ENCODE peak calls at places on chromosomes 13 and 19, in nine cellular contexts. G is erythroblast; N is ELF-1; R is suprapubic skin; O is activated CD4-positive, alpha-beta T cell treated with anti-CD3 and anti-CD28 coated beads, Interleukin-2, amount 50 U/mL, for 48 hours; M is amniotic stem cell; H is AG04449; U is progenitor cell of endocrine pancreas; A is stimulated activated CD4-positive, alpha-beta T cell treated with anti-CD3 and anti-CD28 coated beads, TNF-alpha, amount 100 ng/mL, for 48 hours. Q is an unnamed sample.
A peak's percentile ranks its signal among the peaks of the same experiment; 100 is the strongest.

GRCh38 chr13:35630551-35631275 is 154.2 kb upstream of the MAB21L1 start:
- DNase-seq in G (peak; percentile 33), N (peak; percentile 77), R (no peak), O (no peak), M (peak; percentile 74), H (peak; percentile 33), U (no peak), A (no peak), Q (no peak)

GRCh38 chr13:102141625-102142472 is 260.0 kb downstream of the FGF14 start:
- DNase-seq in G (no peak), N (no peak), R (no peak), O (no peak), M (no peak), H (no peak), U (no peak), A (no peak), Q (no peak)

GRCh38 chr19:45333609-45334303 is 6.8 kb upstream of the KLC3 start:
- DNase-seq in G (no peak), N (no peak), R (no peak), O (no peak), M (no peak), H (no peak), U (no peak), A (no peak), Q (no peak)

GRCh38 chr13:26967119-26968038 is 204.2 kb downstream of the USP12 start:
- DNase-seq in G (no peak), N (no peak), R (no peak), O (no peak), M (no peak), H (no peak), U (no peak), A (no peak), Q (no peak)

GRCh38 chr13:64186503-64186902 is 2770.9 kb upstream of the PCDH20 start:
- DNase-seq in G (no peak), N (no peak), R (no peak), O (no peak), M (no peak), H (peak; percentile 0), U (no peak), A (no peak), Q (no peak)

GRCh38 chr19:572891-573825 is 762 bp downstream of the BSG start:
- DNase-seq in G (peak; percentile 75), N (peak; percentile 60), R (peak; percentile 84), O (no peak), M (no peak), H (no peak), U (no peak), A (no peak), Q (no peak)

GRCh38 chr19:38455031-38455430 is 21.5 kb downstream of the RYR1 start:
- DNase-seq in G (no peak), N (peak; percentile 33), R (no peak), O (no peak), M (no peak), H (no peak), U (peak; percentile 38), A (no peak), Q (no peak)

GRCh38 chr19:15397236-15397635 is 17.6 kb upstream of the AKAP8 start:
- DNase-seq in G (no peak), N (no peak), R (no peak), O (no peak), M (no peak), H (no peak), U (no peak), A (no peak), Q (no peak)

GRCh38 chr13:113034451-113035208 is 65.6 kb downstream of the MCF2L start:
- DNase-seq in G (no peak), N (peak; percentile 69), R (no peak), O (no peak), M (peak; percentile 45), H (no peak), U (no peak), A (no peak), Q (no peak)

GRCh38 chr13:50800091-50800739 is 43.3 kb downstream of the DLEU7 start:
- DNase-seq in G (no peak), N (no peak), R (no peak), O (no peak), M (no peak), H (no peak), U (no peak), A (no peak), Q (no peak)

GRCh38 chr13:52848455-52849190 is at the start of gene PCDH8:
- DNase-seq in G (peak; percentile 5), N (peak; percentile 93), R (no peak), O (peak; percentile 7), M (no peak), H (no peak), U (peak; percentile 55), A (no peak), Q (no peak)

GRCh38 chr19:8213827-8214672 is 4.9 kb downstream of the CERS4 start:
- DNase-seq in G (no peak), N (no peak), R (no peak), O (no peak), M (no peak), H (no peak), U (no peak), A (no peak), Q (no peak)

GRCh38 chr19:4456566-4456842 is 1.1 kb downstream of the UBXN6 start:
- DNase-seq in G (peak; percentile 59), N (peak; percentile 48), R (peak; percentile 66), O (no peak), M (peak; percentile 22), H (no peak), U (no peak), A (no peak), Q (no peak)

GRCh38 chr19:16235811-16236710 is 38.4 kb downstream of the AP1M1 start:
- DNase-seq in G (no peak), N (no peak), R (no peak), O (no peak), M (no peak), H (no peak), U (no peak), A (no peak), Q (peak; percentile 68)

GRCh38 chr19:18109731-18110671 is 12.4 kb downstream of the MAST3 start:
- DNase-seq in G (no peak), N (no peak), R (no peak), O (peak; percentile 64), M (no peak), H (no peak), U (no peak), A (no peak), Q (no peak)

GRCh38 chr13:43405457-43405856 is 381.3 kb downstream of the ENOX1 start:
- DNase-seq in G (no peak), N (no peak), R (no peak), O (no peak), M (no peak), H (peak; percentile 34), U (no peak), A (no peak), Q (no peak)

GRCh38 chr19:2055871-2056809 is 5.1 kb upstream of the MKNK2 start:
- DNase-seq in G (no peak), N (no peak), R (peak; percentile 78), O (peak; percentile 48), M (no peak), H (no peak), U (no peak), A (no peak), Q (no peak)

GRCh38 chr19:12872941-12873890 is 8.0 kb downstream of the DNASE2 start:
- DNase-seq in G (peak; percentile 89), N (peak; percentile 98), R (peak; percentile 82), O (peak; percentile 56), M (no peak), H (no peak), U (no peak), A (peak; percentile 57), Q (no peak)

GRCh38 chr13:36006347-36006746 is 124.8 kb downstream of the DCLK1 start:
- DNase-seq in G (no peak), N (no peak), R (no peak), O (no peak), M (no peak), H (no peak), U (no peak), A (no peak), Q (no peak)

GRCh38 chr13:92137519-92137918 is 739.1 kb downstream of the GPC5 start:
- DNase-seq in G (no peak), N (no peak), R (no peak), O (no peak), M (no peak), H (no peak), U (no peak), A (no peak), Q (no peak)

GRCh38 chr19:41175825-41176734 is 16.9 kb upstream of the CYP2S1 start:
- DNase-seq in G (no peak), N (peak; percentile 98), R (peak; percentile 69), O (peak; percentile 31), M (peak; percentile 48), H (peak; percentile 21), U (no peak), A (peak; percentile 4), Q (no peak)

GRCh38 chr13:99484405-99484981 is 16.8 kb upstream of the TM9SF2 start:
- DNase-seq in G (peak; percentile 15), N (no peak), R (no peak), O (no peak), M (no peak), H (no peak), U (no peak), A (no peak), Q (no peak)

Q was measured in coronary artery.